ENCODE peak calls at places on chromosome 18, in nine cellular contexts. Q is colonic mucosa; M is esophagus squamous epithelium; P is upper lobe of right lung; S is IMR-90; W is left ventricle myocardium inferior; K is tibial nerve; H is CD4-positive, alpha-beta T cell; C is heart left ventricle. D is an unnamed sample.

GRCh38 chr18:6589979-6590725 is 139.4 kb upstream of the ARHGAP28 start:
- DNase-seq in C (no peak), H (no peak), M (no peak), K (no peak), Q (no peak), S (no peak), W (no peak), P (no peak), D (no peak)

GRCh38 chr18:8695932-8696510 is 9.3 kb upstream of the MTCL1 start:
- DNase-seq in C (no peak), S (no peak), P (no peak), H (no peak), Q (no peak), W (no peak), M (no peak), K (no peak), D (no peak)

GRCh38 chr18:26543368-26543767 is 5.0 kb downstream of the KCTD1 start:
- DNase-seq in W (no peak), Q (peak), S (no peak), C (no peak), K (no peak), P (no peak), M (no peak), H (no peak), D (peak)

GRCh38 chr18:78736015-78736690 is 243.5 kb upstream of the SALL3 start:
- DNase-seq in K (no peak), Q (peak), H (no peak), P (no peak), C (no peak), M (no peak), S (no peak), W (no peak), D (no peak)

GRCh38 chr18:77086034-77086433 is 46.5 kb downstream of the MBP start:
- DNase-seq in M (no peak), Q (no peak), P (no peak), C (no peak), W (no peak), S (peak), H (no peak), K (no peak), D (no peak)

GRCh38 chr18:77129150-77129551 is 3.4 kb downstream of the MBP start:
- DNase-seq in H (no peak), M (no peak), S (peak), K (no peak), C (no peak), P (no peak), W (no peak), Q (no peak), D (no peak)

GRCh38 chr18:59459352-59460059 is 100.4 kb upstream of the LMAN1 start:
- DNase-seq in K (no peak), H (no peak), P (no peak), M (no peak), W (no peak), C (no peak), Q (no peak), S (peak), D (no peak)

GRCh38 chr18:47868744-47869143 is 61.7 kb downstream of the SMAD2 start:
- DNase-seq in C (no peak), W (no peak), H (no peak), S (no peak), M (no peak), P (no peak), Q (no peak), K (no peak), D (no peak)

GRCh38 chr18:67600181-67600631 is 83.7 kb upstream of the DSEL start:
- DNase-seq in S (peak), P (no peak), M (no peak), C (no peak), W (no peak), H (no peak), K (no peak), Q (no peak), D (peak)

GRCh38 chr18:23226930-23227728 is 91.8 kb downstream of the CABLES1 start:
- DNase-seq in M (no peak), Q (no peak), P (no peak), H (no peak), W (peak), K (no peak), C (peak), S (peak), D (peak)

GRCh38 chr18:63905361-63905760 is 2.4 kb upstream of the SERPINB10 start:
- DNase-seq in S (no peak), C (no peak), W (no peak), P (no peak), K (no peak), Q (no peak), H (no peak), M (no peak), D (no peak)

GRCh38 chr18:59848002-59848401 is 51.8 kb upstream of the PMAIP1 start:
- DNase-seq in S (no peak), H (no peak), W (no peak), K (no peak), P (no peak), Q (no peak), C (no peak), M (no peak), D (no peak)

GRCh38 chr18:51235011-51235789 is 37.7 kb upstream of the MEX3C start:
- DNase-seq in K (no peak), M (no peak), H (no peak), C (no peak), W (no peak), P (no peak), Q (no peak), S (no peak), D (peak)

GRCh38 chr18:6566338-6566911 is 151.7 kb upstream of the L3MBTL4 start:
- DNase-seq in C (no peak), W (no peak), S (no peak), M (no peak), Q (no peak), K (no peak), H (no peak), P (no peak), D (no peak)

GRCh38 chr18:79516441-79516931 is 120.8 kb downstream of the NFATC1 start:
- DNase-seq in K (no peak), C (no peak), W (no peak), M (no peak), H (no peak), P (peak), S (no peak), Q (peak), D (no peak)

GRCh38 chr18:55461843-55462242 is 126.1 kb downstream of the TCF4 start:
- DNase-seq in C (no peak), Q (no peak), S (no peak), P (no peak), K (no peak), W (no peak), M (no peak), H (no peak), D (no peak)

GRCh38 chr18:58806826-58807714 is 57.6 kb upstream of the ZNF532 start:
- DNase-seq in W (no peak), P (no peak), Q (no peak), K (no peak), S (no peak), H (no peak), M (no peak), C (no peak), D (no peak)

GRCh38 chr18:76461692-76462325 is 33.2 kb downstream of the ZNF516 start:
- DNase-seq in H (no peak), Q (no peak), W (no peak), P (no peak), S (no peak), K (no peak), M (no peak), C (no peak), D (no peak)

GRCh38 chr18:32139835-32140283 is 48.2 kb downstream of the RNF138 start:
- DNase-seq in P (no peak), Q (no peak), M (no peak), W (no peak), H (no peak), C (no peak), K (no peak), S (no peak), D (no peak)

GRCh38 chr18:11909597-11910026 is 1.5 kb upstream of the MPPE1 start:
- DNase-seq in M (no peak), C (no peak), Q (peak), K (no peak), S (peak), H (no peak), W (no peak), P (no peak), D (no peak)

GRCh38 chr18:51622676-51623075 is 425.2 kb upstream of the MEX3C start:
- DNase-seq in H (no peak), S (no peak), C (no peak), W (no peak), P (no peak), K (no peak), Q (no peak), M (no peak), D (no peak)

GRCh38 chr18:76788571-76789317 is 33.6 kb upstream of the ZNF236 start:
- DNase-seq in Q (no peak), W (no peak), H (no peak), S (no peak), M (no peak), C (no peak), K (no peak), P (no peak), D (no peak)

GRCh38 chr18:46578987-46579386 is 78.0 kb downstream of the LOXHD1 start:
- DNase-seq in H (no peak), P (no peak), K (no peak), Q (no peak), S (no peak), M (no peak), W (no peak), C (no peak), D (no peak)

GRCh38 chr18:62551972-62552513 is 29.2 kb downstream of the ZCCHC2 start:
- DNase-seq in W (no peak), P (no peak), Q (no peak), S (no peak), K (no peak), C (no peak), M (no peak), H (no peak), D (no peak)

GRCh38 chr18:3716116-3716660 is 266.2 kb downstream of the TGIF1 start:
- DNase-seq in K (no peak), S (no peak), C (no peak), Q (no peak), P (no peak), W (no peak), M (no peak), H (no peak), D (no peak)

GRCh38 chr18:48832961-48833700 is 117.6 kb downstream of the SMAD7 start:
- DNase-seq in S (peak), W (peak), Q (peak), K (no peak), P (peak), C (peak), M (no peak), H (no peak), D (peak)

GRCh38 chr18:29523371-29523770 is 1346.4 kb upstream of the CDH2 start:
- DNase-seq in C (no peak), K (no peak), Q (no peak), M (no peak), H (no peak), S (no peak), W (no peak), P (no peak), D (no peak)

GRCh38 chr18:48545690-48546365 is 7.0 kb downstream of the CTIF start:
- DNase-seq in H (no peak), S (peak), W (peak), P (peak), C (peak), K (no peak), Q (no peak), M (no peak), D (no peak)

DNA sequence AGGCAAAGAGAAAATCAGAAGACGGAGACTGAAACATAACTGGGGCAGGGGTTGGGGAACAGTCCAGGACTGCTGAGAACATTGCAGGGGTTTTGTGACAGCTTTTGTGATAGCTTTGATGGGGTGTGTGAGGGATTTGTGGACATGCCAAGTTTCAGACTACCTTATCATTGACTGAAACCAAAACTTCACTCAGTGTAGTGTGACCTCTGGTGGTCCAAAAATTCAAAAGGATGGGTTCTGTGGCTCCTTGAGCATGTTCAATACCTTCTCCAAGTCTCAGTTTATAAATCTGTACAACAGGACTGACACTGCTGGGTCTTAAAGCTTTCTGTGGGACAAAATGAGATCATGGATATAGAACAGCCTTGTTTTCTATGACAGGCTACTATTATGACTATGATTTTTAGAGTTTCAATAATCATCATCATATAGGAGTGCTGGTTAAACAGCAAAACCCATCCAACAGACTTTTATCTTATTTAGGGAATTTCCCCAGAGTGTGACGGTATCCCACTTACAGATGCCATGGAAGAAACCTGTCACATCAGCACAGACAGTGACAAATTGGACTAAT is 259.2 kb upstream of the SLC14A2 start:
- DNase-seq in S (no peak), C (no peak), H (no peak), M (no peak), Q (no peak), W (no peak), P (no peak), K (no peak), D (no peak)
- TF ChIP-seq CTCF in S (no peak), C (peak), H (no peak), M (no peak), Q (no peak), W (peak), P (no peak), K (no peak), D (no peak)

DNA sequence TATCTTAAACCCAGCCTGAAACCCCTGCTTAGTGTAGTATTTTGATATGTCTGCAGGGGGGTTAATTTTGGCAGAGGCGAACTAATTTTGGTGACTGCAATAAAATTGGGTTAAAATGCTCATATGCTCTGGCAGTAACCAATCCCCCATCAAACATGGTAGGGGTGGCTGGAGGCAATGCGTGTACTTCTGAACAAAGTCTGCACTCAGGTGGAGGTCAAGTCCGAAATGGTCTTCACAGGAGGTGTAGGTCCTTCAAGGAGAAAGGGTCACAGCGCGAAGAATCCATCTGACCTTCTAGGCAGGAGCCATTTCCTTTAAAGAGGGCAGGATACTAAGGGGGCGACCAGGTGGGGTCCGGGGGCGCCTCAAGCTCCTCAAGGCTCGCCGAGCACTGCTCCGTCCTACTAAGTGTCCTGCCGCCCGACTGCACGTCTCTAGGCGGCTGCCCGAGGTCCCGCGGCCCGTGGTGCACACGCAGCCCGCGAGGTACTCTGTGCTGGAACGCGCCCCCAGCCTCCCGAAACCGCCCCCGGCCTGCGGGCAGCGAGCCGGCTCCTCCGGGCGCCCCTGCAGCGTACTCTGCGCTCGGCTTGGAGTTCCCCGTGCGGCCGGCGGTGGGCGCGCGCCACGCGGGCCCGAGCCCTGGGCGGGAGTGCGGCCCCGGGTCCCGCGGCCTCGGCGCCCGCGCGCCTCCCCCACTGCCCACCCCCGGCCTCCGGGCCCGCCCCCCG is 1.7 kb upstream of the LDLRAD4 start:
- DNase-seq in H (peak), P (peak), S (no peak), Q (peak), W (peak), C (peak), K (no peak), M (no peak), D (peak)
- TF ChIP-seq CTCF in H (peak), P (peak), S (no peak), Q (no peak), W (peak), C (peak), K (no peak), M (peak), D (no peak)

GRCh38 chr18:9792565-9793226 is 84.6 kb downstream of the RAB31 start:
- DNase-seq in S (no peak), C (no peak), M (no peak), W (no peak), H (no peak), Q (no peak), K (no peak), P (no peak), D (peak)

GRCh38 chr18:9802175-9802747 is 83.5 kb upstream of the TXNDC2 start:
- DNase-seq in H (no peak), C (no peak), Q (no peak), M (no peak), W (no peak), K (no peak), P (no peak), S (no peak), D (no peak)

GRCh38 chr18:9802774-9803697 is 82.7 kb upstream of the TXNDC2 start:
- DNase-seq in H (no peak), C (no peak), P (no peak), Q (no peak), W (no peak), M (no peak), K (no peak), S (peak), D (no peak)

GRCh38 chr18:9796933-9797549 is 88.7 kb upstream of the TXNDC2 start:
- DNase-seq in Q (no peak), S (no peak), P (no peak), W (no peak), C (no peak), K (no peak), M (no peak), H (no peak), D (no peak)
- TF ChIP-seq CTCF in Q (no peak), S (no peak), P (no peak), W (no peak), C (no peak), K (no peak), M (no peak), H (no peak), D (no peak)

DNA sequence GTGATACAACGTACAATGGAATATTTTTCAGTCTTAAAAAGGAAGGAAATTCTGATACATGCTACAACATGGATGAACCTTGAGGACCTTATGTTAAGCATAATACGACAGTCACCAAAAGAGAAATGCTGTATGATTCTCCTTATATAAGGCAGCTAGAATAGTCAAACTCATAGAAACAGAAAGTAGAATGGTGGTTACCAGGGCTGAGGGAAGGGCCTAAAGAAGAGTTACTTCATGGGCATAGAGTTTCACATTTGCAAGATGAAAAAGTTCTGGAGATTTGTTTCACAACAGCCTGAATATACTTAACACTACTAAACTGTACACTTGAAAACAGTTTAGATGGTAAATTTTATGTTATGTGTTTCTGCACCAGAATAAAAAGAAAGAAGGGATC is 113.3 kb downstream of the GALNT1 start:
- DNase-seq in P (no peak), C (no peak), Q (no peak), H (no peak), M (no peak), K (no peak), W (no peak), S (no peak), D (no peak)
- TF ChIP-seq CTCF in P (no peak), C (no peak), Q (no peak), H (no peak), M (no peak), K (no peak), W (no peak), S (no peak), D (no peak)

DNA sequence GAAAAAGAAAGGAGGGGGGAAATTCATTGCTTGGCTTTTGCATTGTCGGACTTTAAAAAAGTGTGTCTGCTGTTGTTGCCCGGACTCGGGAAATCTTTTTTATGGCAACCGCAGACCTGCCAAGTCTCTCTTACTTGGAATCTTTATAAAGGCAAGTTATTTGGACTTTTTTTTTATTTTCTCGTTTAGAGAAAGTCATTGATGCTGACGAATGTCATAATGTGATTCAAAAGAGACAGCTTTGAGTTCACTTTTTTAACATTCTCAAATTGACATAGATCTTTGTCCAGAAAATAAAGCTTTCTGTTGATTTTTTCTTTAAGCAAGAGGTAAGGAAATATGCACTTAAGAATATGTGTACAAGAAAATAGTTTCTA is 651 bp upstream of the ZNF521 start:
- DNase-seq in S (no peak), Q (no peak), M (no peak), W (no peak), K (no peak), C (no peak), H (no peak), P (no peak), D (no peak)
- TF ChIP-seq CTCF in S (no peak), Q (no peak), M (no peak), W (no peak), K (no peak), C (no peak), H (no peak), P (no peak), D (no peak)

DNA sequence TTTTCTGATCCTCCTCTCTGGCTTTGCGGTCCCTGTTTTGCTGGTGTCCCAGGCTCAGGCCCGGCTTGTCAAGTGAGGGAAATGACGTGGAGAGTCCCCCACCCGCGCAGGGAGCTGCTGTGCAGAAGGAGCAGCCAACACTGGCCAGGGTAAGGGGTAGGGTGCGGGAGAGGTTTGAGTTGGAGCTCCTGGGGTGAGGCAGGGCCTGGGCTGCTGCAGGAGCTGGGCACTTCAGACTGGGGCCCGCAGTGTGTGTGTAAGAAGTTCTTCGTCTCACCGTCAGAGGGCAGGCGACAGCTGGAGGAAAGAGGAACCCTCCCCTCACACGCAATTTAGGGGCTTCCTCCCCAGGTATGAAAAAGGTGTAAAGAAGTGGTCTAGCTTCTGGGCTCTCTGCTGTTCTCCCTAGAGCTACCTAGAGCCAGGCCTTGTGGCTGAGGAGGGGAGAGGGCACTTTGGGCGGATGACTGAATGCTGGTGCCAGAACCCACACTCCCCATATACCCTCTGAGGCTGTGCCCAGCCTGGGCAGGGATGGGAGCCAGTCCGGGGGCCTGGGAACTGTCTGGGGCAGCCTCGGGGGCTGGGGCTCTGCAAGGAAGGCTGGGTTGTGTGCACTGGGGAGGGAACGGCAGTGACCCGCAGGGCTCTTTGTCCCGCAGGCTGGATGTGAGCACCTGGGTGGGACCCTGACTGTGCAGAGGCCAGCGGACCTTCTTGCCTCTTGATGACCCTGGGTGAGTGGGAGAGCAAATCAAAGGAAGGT is 11.8 kb downstream of the CELF4 start:
- DNase-seq in M (no peak), K (no peak), P (peak), H (no peak), Q (no peak), S (no peak), C (no peak), W (no peak), D (no peak)
- TF ChIP-seq CTCF in M (no peak), K (no peak), P (no peak), H (no peak), Q (no peak), S (no peak), C (no peak), W (peak), D (no peak)

DNA sequence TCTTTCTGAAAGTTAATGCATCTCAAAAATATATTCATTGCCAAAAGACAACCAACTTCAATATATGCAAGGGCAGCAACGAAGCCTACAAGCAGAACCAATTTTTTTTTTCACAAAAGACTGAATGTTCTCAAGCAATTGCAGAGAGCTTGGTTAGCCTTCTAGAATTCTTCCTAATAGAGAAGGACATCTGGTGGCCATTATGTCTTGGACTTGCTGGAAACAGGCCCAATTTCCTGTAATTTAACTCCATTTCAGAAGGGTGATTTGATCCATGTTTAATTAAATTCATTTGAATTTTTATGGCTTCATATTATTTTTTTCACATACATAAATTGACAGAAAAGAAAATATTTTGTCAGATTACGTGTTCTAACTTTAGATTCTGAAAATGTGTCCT is 208.0 kb downstream of the TPGS2 start:
- DNase-seq in H (no peak), C (no peak), W (no peak), K (no peak), M (no peak), Q (no peak), P (no peak), S (no peak), D (no peak)
- TF ChIP-seq CTCF in H (no peak), C (peak), W (no peak), K (no peak), M (no peak), Q (no peak), P (no peak), S (no peak), D (no peak)